ENCODE peak calls at places on chromosomes 7 and 10, in six cellular contexts. C is GM10248; A is NCI-H2081; U is GM04504; I is left kidney; R is stimulated activated CD4-positive, alpha-beta T cell treated with anti-CD3 and anti-CD28 coated beads, Interleukin-2, amount 100 ng/mL, for 24 hours. Y is an unnamed sample.
A peak's percentile ranks its signal among the peaks of the same experiment; 100 is the strongest.

GRCh38 chr10:28282341-28282740 is 20.5 kb downstream of the MPP7 start:
- DNase-seq in C (no peak), A (peak; percentile 1), U (no peak), I (peak; percentile 47), R (no peak), Y (no peak)

GRCh38 chr10:77631241-77631640 is 6.4 kb downstream of the KCNMA1 start:
- DNase-seq in C (no peak), A (no peak), U (no peak), I (no peak), R (no peak), Y (no peak)

GRCh38 chr7:1899951-1900762 is 230.1 kb downstream of the ELFN1 start:
- DNase-seq in C (no peak), A (no peak), U (no peak), I (no peak), R (no peak), Y (no peak)

GRCh38 chr10:123284022-123284421 is 129.8 kb downstream of the BUB3 start:
- DNase-seq in C (no peak), A (no peak), U (no peak), I (peak; percentile 35), R (no peak), Y (no peak)

GRCh38 chr10:78928330-78928729 is 140.4 kb upstream of the ZMIZ1 start:
- DNase-seq in C (no peak), A (no peak), U (no peak), I (no peak), R (no peak), Y (no peak)

GRCh38 chr10:132832186-132832983 is 46.4 kb upstream of the NKX6-2 start:
- DNase-seq in C (no peak), A (no peak), U (no peak), I (peak; percentile 35), R (no peak), Y (no peak)

GRCh38 chr7:100826546-100827329 is 585 bp downstream of the EPHB4 start:
- DNase-seq in C (no peak), A (no peak), U (no peak), I (peak; percentile 62), R (peak; percentile 10), Y (no peak)

GRCh38 chr10:5550621-5551530 is 26.1 kb downstream of the CALML3 start:
- DNase-seq in C (no peak), A (no peak), U (no peak), I (peak; percentile 53), R (no peak), Y (no peak)

GRCh38 chr10:74969530-74969929 is 141.9 kb upstream of the SAMD8 start:
- DNase-seq in C (no peak), A (no peak), U (no peak), I (no peak), R (no peak), Y (no peak)

GRCh38 chr7:150876817-150877526 is 24.7 kb downstream of the AOC1 start:
- DNase-seq in C (peak; percentile 74), A (peak; percentile 91), U (peak; percentile 35), I (peak; percentile 98), R (peak; percentile 56), Y (no peak)

GRCh38 chr7:34298492-34298891 is 359.5 kb upstream of the NPSR1 start:
- DNase-seq in C (no peak), A (no peak), U (no peak), I (no peak), R (no peak), Y (no peak)

GRCh38 chr10:4459531-4459930 is 366.5 kb upstream of the AKR1E2 start:
- DNase-seq in C (no peak), A (no peak), U (no peak), I (no peak), R (no peak), Y (no peak)

GRCh38 chr10:17216217-17216900 is 11.7 kb upstream of the VIM start:
- DNase-seq in C (peak; percentile 65), A (no peak), U (peak; percentile 95), I (no peak), R (no peak), Y (peak; percentile 82)

GRCh38 chr10:19767876-19768275 is 48.4 kb upstream of the PLXDC2 start:
- DNase-seq in C (no peak), A (no peak), U (no peak), I (peak; percentile 33), R (no peak), Y (no peak)